ENCODE peak calls at places on chromosomes 1 and 21, in seven cellular contexts. C is IMR-90, K is stomach, G is tibial nerve, B is esophagus squamous epithelium, Z is HCT116, Q is ovary. O is an unnamed sample.

GRCh38 chr1:239434181-239434580 is 47.8 kb downstream of the CHRM3 start:
- DNase-seq in G (no peak), Q (no peak), Z (no peak), K (no peak), B (no peak), C (no peak), O (no peak)

GRCh38 chr1:222815367-222815765 is 527 bp downstream of the DISP1 start:
- DNase-seq in G (peak; percentile 42), Q (no peak), B (no peak), K (no peak), Z (no peak), C (no peak), O (peak; percentile 55)

GRCh38 chr1:61109158-61109557 is 26.8 kb downstream of the NFIA start:
- DNase-seq in C (no peak), Q (no peak), G (no peak), Z (no peak), K (no peak), B (no peak), O (no peak)

GRCh38 chr21:30942192-30942591 is 60.8 kb upstream of the KRTAP11-1 start:
- DNase-seq in B (no peak), K (no peak), Z (no peak), Q (no peak), G (no peak), C (no peak), O (no peak)

GRCh38 chr1:222709700-222710153 is 2.6 kb downstream of the AIDA start:
- DNase-seq in K (no peak), B (no peak), Q (no peak), Z (no peak), C (peak; percentile 5), G (no peak), O (no peak)

GRCh38 chr1:169048043-169048442 is 58.4 kb upstream of the ATP1B1 start:
- DNase-seq in C (no peak), B (no peak), Z (no peak), G (no peak), K (no peak), Q (no peak), O (no peak)

GRCh38 chr1:177368255-177368654 is 197.5 kb downstream of the BRINP2 start:
- DNase-seq in Q (no peak), G (no peak), C (no peak), K (no peak), Z (no peak), B (no peak), O (no peak)

GRCh38 chr1:89995595-89996397 is 886 bp downstream of the ZNF326 start:
- DNase-seq in C (no peak), K (no peak), G (no peak), Q (no peak), Z (no peak), B (no peak), O (no peak)

GRCh38 chr1:198686069-198686728 is 47.4 kb downstream of the PTPRC start:
- DNase-seq in G (no peak), K (no peak), C (peak; percentile 64), B (no peak), Z (peak; percentile 26), Q (no peak), O (no peak)

DNA sequence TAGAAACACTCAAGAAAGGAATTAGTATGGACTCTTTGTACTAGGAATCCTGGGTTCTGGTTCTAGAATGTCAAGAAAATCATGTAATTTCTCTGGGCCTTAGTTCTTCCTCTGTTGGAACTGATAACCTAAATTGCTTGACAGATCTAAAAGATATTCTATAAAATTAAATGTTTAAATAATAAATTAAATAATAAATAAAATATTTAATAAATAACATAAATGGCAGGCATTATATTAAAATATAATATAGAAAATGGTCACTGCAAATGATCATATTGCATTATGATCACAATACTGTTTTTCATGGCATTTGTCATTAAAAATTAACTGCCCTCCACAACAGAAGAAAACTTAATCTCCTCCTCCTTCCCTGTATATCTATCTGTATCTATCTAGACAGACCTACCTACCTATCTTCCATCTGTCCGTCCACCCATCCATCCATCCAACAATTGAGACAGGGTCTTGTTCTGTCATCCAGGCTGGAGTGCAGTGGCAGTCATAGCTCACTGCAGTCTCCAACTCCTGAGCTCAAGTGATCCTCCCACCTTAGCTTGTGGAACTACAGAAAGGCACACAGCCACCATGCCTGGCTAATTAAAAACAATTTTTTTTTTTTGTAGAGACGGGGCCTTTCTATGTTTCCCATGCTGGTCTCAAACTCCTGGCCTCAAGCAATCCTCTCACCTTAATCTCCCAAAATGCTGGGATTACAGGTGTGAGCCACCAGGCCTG is 16.4 kb downstream of the NUCKS1 start:
- DNase-seq in G (no peak), C (no peak), B (no peak), K (no peak), Z (no peak), Q (no peak), O (no peak)
- TF ChIP-seq CTCF in G (no peak), C (no peak), B (no peak), K (no peak), Z (no peak), Q (no peak), O (no peak)

DNA sequence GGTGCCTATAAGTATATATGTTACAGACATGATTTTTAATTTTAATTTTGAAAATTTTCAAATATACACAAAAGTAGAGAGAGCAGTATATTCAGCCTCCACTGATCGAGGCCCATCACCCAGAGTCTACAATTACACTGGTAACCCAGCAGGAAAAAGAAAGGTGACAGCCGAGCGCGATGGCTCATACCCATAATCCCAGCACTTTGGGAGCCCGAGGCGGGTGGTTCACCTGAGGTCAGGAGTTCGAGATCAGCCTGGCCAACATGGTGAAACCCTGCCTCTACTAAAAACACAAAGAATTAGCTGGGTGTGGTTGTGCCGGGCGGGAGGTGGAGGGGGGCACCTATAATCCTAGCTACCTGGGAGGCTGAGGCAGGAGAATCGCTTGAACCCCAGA is 1.4 kb downstream of the YBEY start:
- DNase-seq in Z (no peak), C (no peak), K (no peak), B (no peak), G (no peak), Q (no peak), O (no peak)
- H3K27ac ChIP-seq in Z (peak overlapping the region; percentile 95), C (no peak overlapping the region), K (no peak overlapping the region), B (no peak overlapping the region), G (no peak overlapping the region), Q (no peak overlapping the region), O (no peak overlapping the region)

GRCh38 chr1:111989531-111990025 is at the start of gene KCND3:
- DNase-seq in C (peak; percentile 3), K (peak; percentile 49), G (no peak), Z (no peak), B (no peak), Q (peak; percentile 43), O (peak; percentile 47)
- TF ChIP-seq POLR2A in C (no peak), K (no peak), G (no peak), Z (no peak), B (no peak), Q (no peak), O (no peak)

GRCh38 chr1:1345384-1345783 is 3.8 kb downstream of the DVL1 start:
- DNase-seq in C (no peak), B (no peak), G (no peak), Q (no peak), K (no peak), Z (no peak), O (no peak)
- TF ChIP-seq CTCF in C (no peak), B (no peak), G (no peak), Q (no peak), K (no peak), Z (no peak), O (no peak)

DNA sequence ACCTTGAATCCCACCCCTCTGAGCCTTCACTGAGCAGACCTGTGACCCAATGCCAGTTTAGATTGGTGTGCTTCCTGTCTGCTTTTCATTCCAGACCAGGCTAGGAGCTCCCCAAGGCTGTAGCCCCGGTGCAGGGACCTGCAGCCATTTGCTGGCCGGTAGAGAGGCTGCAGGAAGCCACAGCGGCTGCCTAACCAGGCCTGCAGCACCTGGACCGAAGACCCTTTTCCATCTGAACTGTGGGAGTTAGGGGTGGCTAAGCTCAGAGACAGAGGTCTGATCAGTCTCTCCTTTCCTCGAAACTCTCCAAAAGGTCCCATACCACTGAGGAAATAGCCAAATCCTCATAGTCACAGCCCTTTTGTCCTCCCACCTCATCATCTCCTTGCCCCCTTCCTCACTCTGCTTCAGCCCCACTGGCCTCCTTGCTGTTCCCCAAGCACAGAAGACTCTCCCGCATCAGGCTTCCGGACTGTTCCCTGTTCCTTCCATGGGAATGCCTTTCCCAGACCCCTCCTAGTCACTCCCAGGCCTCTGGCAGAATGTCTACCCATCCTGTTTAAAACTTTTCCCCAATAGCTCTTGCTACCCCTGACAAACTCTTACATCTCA is 674 bp upstream of the TTC4 start:
- DNase-seq in G (no peak), C (no peak), Q (no peak), B (no peak), K (no peak), Z (no peak), O (no peak)
- H3K27ac ChIP-seq in G (peak overlapping the region; percentile 53), C (no peak overlapping the region), Q (peak overlapping the region; percentile 18), B (peak overlapping the region; percentile 91), K (peak overlapping the region; percentile 89), Z (no peak overlapping the region), O (peak overlapping the region; percentile 82)

DNA sequence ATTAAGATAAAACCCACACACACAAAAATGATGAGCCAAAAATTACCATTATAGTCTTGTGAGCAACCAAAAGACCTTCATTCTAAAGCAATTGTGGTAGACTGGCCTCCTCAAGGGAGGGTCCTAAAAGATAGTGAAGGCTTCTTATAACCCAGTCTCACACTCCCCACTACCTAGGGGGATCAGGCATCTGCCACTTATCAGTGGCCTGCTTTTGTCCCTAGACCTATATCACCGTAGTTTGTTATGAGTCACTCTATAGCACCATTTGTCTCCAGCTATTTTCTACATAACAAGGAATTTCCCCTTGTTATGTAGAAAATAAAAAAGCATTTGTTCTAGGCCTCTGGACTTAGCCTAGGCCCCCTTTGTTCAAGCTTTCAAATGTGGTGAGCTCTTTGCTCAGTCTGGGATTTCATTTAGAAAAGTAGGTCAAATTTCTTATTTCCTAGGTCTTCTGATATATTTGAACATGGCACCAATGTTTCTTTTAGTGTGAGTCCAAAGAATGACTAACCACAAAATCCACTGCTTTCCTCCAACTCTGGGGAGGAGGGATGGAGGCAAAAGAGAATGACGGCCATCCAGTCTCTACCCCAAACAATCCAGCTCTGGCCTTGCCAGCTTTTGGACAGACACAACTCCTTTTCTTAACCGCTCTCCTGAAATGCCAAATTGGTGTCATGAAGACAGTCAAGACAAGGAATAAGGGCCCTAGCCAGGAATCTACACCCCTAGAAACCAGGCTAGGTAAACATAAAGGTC is 8.9 kb downstream of the ADAR start:
- DNase-seq in C (peak; percentile 53), Q (no peak), G (no peak), K (no peak), B (no peak), Z (no peak), O (no peak)
- TF ChIP-seq POLR2A in C (no peak), Q (no peak), G (no peak), K (no peak), B (no peak), Z (no peak), O (no peak)